ENCODE peak calls at places on chromosomes 12 and 14, in eight cellular contexts. N is RWPE1, H is bronchial epithelial cell, L is nephron progenitor cell, T is GM23338, W is choroid plexus epithelial cell, Z is fibroblast of pulmonary artery, M is cardiac fibroblast. K is an unnamed sample.

GRCh38 chr12:66188584-66189475 is at the start of gene IRAK3:
- DNase-seq in Z (peak; percentile 82), N (peak; percentile 34), H (peak; percentile 40), L (peak; percentile 55), T (peak; percentile 69), W (peak; percentile 61), M (peak; percentile 77), K (peak; percentile 59)

GRCh38 chr14:104700747-104701215 is 11.4 kb downstream of the INF2 start:
- DNase-seq in L (no peak), M (no peak), W (no peak), N (no peak), T (peak; percentile 56), H (no peak), Z (no peak), K (no peak)

GRCh38 chr14:100402631-100403030 is 79.5 kb downstream of the SLC25A47 start:
- DNase-seq in N (no peak), T (no peak), Z (no peak), M (no peak), H (no peak), W (no peak), L (no peak), K (no peak)

GRCh38 chr14:99800781-99801180 is 7.6 kb downstream of the EML1 start:
- DNase-seq in W (no peak), T (no peak), M (no peak), N (no peak), H (no peak), L (no peak), Z (no peak), K (no peak)

GRCh38 chr12:75364918-75365317 is 26.0 kb upstream of the GLIPR1L2 start:
- DNase-seq in M (peak; percentile 34), T (no peak), L (no peak), W (peak; percentile 33), Z (peak; percentile 18), H (no peak), N (no peak), K (no peak)

GRCh38 chr12:103348935-103349334 is 146.8 kb downstream of the C12orf42 start:
- DNase-seq in H (no peak), M (no peak), N (no peak), L (no peak), Z (no peak), W (no peak), T (no peak), K (no peak)

GRCh38 chr12:102534899-102535298 is 54.5 kb upstream of the IGF1 start:
- DNase-seq in M (no peak), L (peak; percentile 6), N (no peak), W (no peak), Z (no peak), H (no peak), T (no peak), K (no peak)

GRCh38 chr14:65222434-65222833 is 120.1 kb upstream of the MAX start:
- DNase-seq in N (peak; percentile 46), H (peak; percentile 55), T (peak; percentile 84), W (peak; percentile 80), Z (peak; percentile 81), L (peak; percentile 41), M (peak; percentile 85), K (peak; percentile 31)

GRCh38 chr14:55000381-55000780 is 26.5 kb downstream of the WDHD1 start:
- DNase-seq in N (no peak), Z (peak; percentile 15), W (peak; percentile 87), L (no peak), H (no peak), M (peak; percentile 14), T (no peak), K (no peak)

GRCh38 chr14:65414961-65415589 is 2.5 kb downstream of the FUT8 start:
- DNase-seq in N (peak; percentile 28), M (peak; percentile 72), T (peak; percentile 29), H (peak; percentile 37), L (no peak), Z (peak; percentile 69), W (peak; percentile 68), K (no peak)

GRCh38 chr14:79549515-79549914 is 661.8 kb downstream of the DIO2 start:
- DNase-seq in H (no peak), N (no peak), T (no peak), L (no peak), M (peak; percentile 73), W (peak; percentile 45), Z (no peak), K (no peak)

GRCh38 chr12:118773956-118774723 is 207.2 kb upstream of the SRRM4 start:
- DNase-seq in T (peak; percentile 99), N (no peak), W (no peak), M (no peak), L (peak; percentile 59), H (no peak), Z (no peak), K (peak; percentile 85)

GRCh38 chr12:6899837-6900519 is 4.6 kb upstream of the LRRC23 start:
- DNase-seq in T (peak; percentile 70), M (peak; percentile 76), L (no peak), Z (peak; percentile 70), N (no peak), W (peak; percentile 48), H (no peak), K (no peak)

GRCh38 chr12:101074940-101075680 is 134.9 kb downstream of the SLC5A8 start:
- DNase-seq in M (no peak), L (no peak), H (no peak), Z (no peak), W (no peak), N (no peak), T (no peak), K (no peak)

GRCh38 chr14:68797180-68797670 is 4.4 kb upstream of the ZFP36L1 start:
- DNase-seq in N (no peak), L (no peak), T (peak; percentile 86), M (peak; percentile 20), W (no peak), Z (no peak), H (no peak), K (peak; percentile 7)

GRCh38 chr14:52877628-52878027 is 73.2 kb downstream of the FERMT2 start:
- DNase-seq in M (peak; percentile 69), T (no peak), H (no peak), N (no peak), L (no peak), W (peak; percentile 76), Z (peak; percentile 76), K (no peak)

GRCh38 chr14:100823488-100823887 is 2.4 kb upstream of the MEG3 start:
- DNase-seq in Z (no peak), N (no peak), L (no peak), W (no peak), H (no peak), T (no peak), M (no peak), K (no peak)

GRCh38 chr14:106842687-106843086 is 1316.3 kb downstream of the TMEM121 start:
- DNase-seq in Z (no peak), N (no peak), W (no peak), M (no peak), T (no peak), L (no peak), H (no peak), K (no peak)
- TF ChIP-seq CTCF in Z (no peak), N (no peak), W (no peak), M (peak; percentile 58), T (no peak), L (no peak), H (peak; percentile 43), K (no peak)

GRCh38 chr12:124995200-124995961 is 1.9 kb downstream of the BRI3BP start:
- DNase-seq in W (no peak), H (no peak), Z (no peak), N (no peak), M (no peak), L (no peak), T (peak; percentile 40), K (no peak)

GRCh38 chr12:124993568-124994434 is at the start of gene BRI3BP:
- DNase-seq in N (peak; percentile 44), L (peak; percentile 71), M (peak; percentile 48), T (peak; percentile 69), Z (peak; percentile 33), H (peak; percentile 21), W (peak; percentile 44), K (peak; percentile 53)

GRCh38 chr12:124998705-124999104 is 5.3 kb downstream of the BRI3BP start:
- DNase-seq in L (no peak), N (no peak), M (no peak), Z (no peak), T (no peak), W (no peak), H (no peak), K (no peak)

GRCh38 chr12:124994435-124994975 is 1.1 kb downstream of the BRI3BP start:
- DNase-seq in W (no peak), T (peak; percentile 49), L (peak; percentile 20), M (peak; percentile 5), N (peak; percentile 35), Z (no peak), H (peak; percentile 20), K (no peak)

GRCh38 chr12:124992874-124993567 is 424 bp upstream of the BRI3BP start:
- DNase-seq in M (peak; percentile 41), Z (peak; percentile 23), H (peak; percentile 79), N (peak; percentile 68), W (peak; percentile 39), L (peak; percentile 78), T (peak; percentile 97), K (peak; percentile 81)
- TF ChIP-seq CTCF in M (no peak), Z (no peak), H (peak; percentile 59), N (peak; percentile 43), W (peak; percentile 25), L (peak; percentile 55), T (peak; percentile 72), K (peak; percentile 51)

DNA sequence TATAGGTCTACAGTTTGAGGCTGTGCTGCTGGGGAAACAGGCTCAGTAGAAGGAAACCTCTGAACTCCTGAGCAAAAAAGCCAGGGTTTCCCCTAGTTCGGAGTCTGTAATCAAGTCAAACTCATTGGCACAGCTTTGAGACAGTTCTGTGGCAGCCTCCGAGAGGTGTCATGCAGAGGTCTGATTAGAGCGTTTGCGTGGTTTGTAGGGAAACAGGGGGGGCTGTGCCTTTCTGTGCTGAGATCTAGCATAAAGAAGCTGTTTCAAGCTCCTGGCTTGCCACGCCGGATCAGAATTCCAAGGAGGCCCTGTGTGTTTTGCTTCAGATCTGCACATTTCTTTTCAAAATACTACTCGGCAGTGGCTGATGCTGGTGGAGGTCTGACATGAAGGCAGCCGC is 1.7 kb downstream of the CABP1 start:
- DNase-seq in Z (no peak), N (no peak), T (no peak), H (no peak), W (no peak), L (no peak), M (no peak), K (no peak)
- TF ChIP-seq CTCF in Z (no peak), N (no peak), T (no peak), H (no peak), W (no peak), L (no peak), M (no peak), K (no peak)

GRCh38 chr12:67449591-67450052 is 180.5 kb downstream of the CAND1 start:
- DNase-seq in W (no peak), L (no peak), M (no peak), N (no peak), Z (no peak), T (no peak), H (no peak), K (no peak)

GRCh38 chr12:67447180-67447579 is 178.0 kb downstream of the CAND1 start:
- DNase-seq in Z (no peak), M (no peak), W (no peak), H (no peak), T (no peak), L (no peak), N (no peak), K (no peak)

GRCh38 chr12:67453181-67453580 is 184.0 kb downstream of the CAND1 start:
- DNase-seq in H (no peak), M (no peak), N (no peak), W (no peak), Z (no peak), L (no peak), T (no peak), K (no peak)

GRCh38 chr12:67452119-67452805 is 183.1 kb downstream of the CAND1 start:
- DNase-seq in Z (no peak), T (no peak), L (no peak), M (no peak), W (no peak), N (no peak), H (no peak), K (no peak)

GRCh38 chr12:67451206-67451605 is 182.0 kb downstream of the CAND1 start:
- DNase-seq in Z (no peak), W (no peak), N (no peak), H (no peak), L (no peak), T (no peak), M (no peak), K (no peak)
- TF ChIP-seq CTCF in Z (no peak), W (no peak), N (no peak), H (no peak), L (no peak), T (no peak), M (no peak), K (no peak)

K was measured in glutamatergic neuron.